ENCODE peak calls at places on chromosomes 1 and 21, in six cellular contexts. R is kidney tubule cell; K is ELR; G is NCI-H1694 treated with DMSO at 0.1 percent for 48 hours; Z is stimulated activated CD4-positive, alpha-beta T cell treated with anti-CD3 and anti-CD28 coated beads, Interleukin-15, amount 100 ng/mL, for 24 hours; C is NCI-H146. X is an unnamed sample.

GRCh38 chr1:53665996-53666395 is 73.0 kb downstream of the GLIS1 start:
- DNase-seq in R (no peak), K (no peak), G (no peak), Z (no peak), C (no peak), X (no peak)

GRCh38 chr1:71630073-71630472 is 549.2 kb upstream of the ZRANB2 start:
- DNase-seq in R (no peak), K (peak), G (no peak), Z (no peak), C (no peak), X (no peak)

GRCh38 chr1:89603651-89604413 is 29.1 kb upstream of the LRRC8C start:
- DNase-seq in R (peak), K (peak), G (no peak), Z (peak), C (no peak), X (no peak)

GRCh38 chr21:25487046-25487594 is 120.2 kb downstream of the MRPL39 start:
- DNase-seq in R (no peak), K (no peak), G (no peak), Z (no peak), C (no peak), X (no peak)

GRCh38 chr1:32538887-32539583 is at the start of gene ZBTB8A:
- DNase-seq in R (peak), K (peak), G (peak), Z (peak), C (peak), X (peak)

GRCh38 chr1:72435025-72435424 is 152.7 kb upstream of the NEGR1 start:
- DNase-seq in R (peak), K (no peak), G (peak), Z (no peak), C (no peak), X (peak)

GRCh38 chr1:63891211-63891610 is 117.4 kb downstream of the ROR1 start:
- DNase-seq in R (peak), K (no peak), G (no peak), Z (no peak), C (no peak), X (no peak)

GRCh38 chr21:37071561-37072238 is 1.2 kb downstream of the PIGP start:
- DNase-seq in R (peak), K (peak), G (peak), Z (peak), C (peak), X (peak)

GRCh38 chr1:47198214-47198613 is 8.4 kb upstream of the PDZK1IP1 start:
- DNase-seq in R (no peak), K (no peak), G (no peak), Z (no peak), C (no peak), X (no peak)

GRCh38 chr21:35603471-35603870 is 456.9 kb downstream of the SETD4 start:
- DNase-seq in R (no peak), K (no peak), G (no peak), Z (no peak), C (peak), X (peak)

GRCh38 chr1:226253933-226254332 is 30.5 kb downstream of the MIXL1 start:
- DNase-seq in R (no peak), K (no peak), G (no peak), Z (no peak), C (no peak), X (no peak)

GRCh38 chr1:11802616-11802972 is 3.2 kb downstream of the MTHFR start:
- DNase-seq in R (no peak), K (peak), G (no peak), Z (no peak), C (no peak), X (no peak)

GRCh38 chr1:156579472-156579871 is at the start of gene TTC24:
- DNase-seq in R (no peak), K (no peak), G (no peak), Z (no peak), C (no peak), X (peak)

GRCh38 chr1:88061106-88061829 is 622.8 kb upstream of the PKN2 start:
- DNase-seq in R (peak), K (peak), G (no peak), Z (peak), C (no peak), X (peak)

GRCh38 chr1:14826731-14827326 is 228.3 kb downstream of the KAZN start:
- DNase-seq in R (no peak), K (no peak), G (no peak), Z (no peak), C (no peak), X (no peak)

GRCh38 chr1:41359211-41360073 is 1.8 kb upstream of the FOXO6 start:
- DNase-seq in R (peak), K (no peak), G (no peak), Z (no peak), C (no peak), X (no peak)

GRCh38 chr1:14095001-14095400 is 395.0 kb downstream of the PRDM2 start:
- DNase-seq in R (peak), K (no peak), G (peak), Z (no peak), C (peak), X (peak)

GRCh38 chr1:222912730-222913129 is 97.9 kb downstream of the DISP1 start:
- DNase-seq in R (no peak), K (no peak), G (no peak), Z (no peak), C (no peak), X (no peak)

GRCh38 chr1:224615861-224616760 is at the start of gene CNIH3:
- DNase-seq in R (peak), K (peak), G (peak), Z (peak), C (peak), X (peak)

GRCh38 chr1:101974599-101975225 is 22.0 kb downstream of the OLFM3 start:
- DNase-seq in R (no peak), K (no peak), G (no peak), Z (no peak), C (no peak), X (peak)

GRCh38 chr1:192959657-192960186 is 99.4 kb downstream of the UCHL5 start:
- DNase-seq in R (no peak), K (no peak), G (no peak), Z (no peak), C (no peak), X (no peak)

GRCh38 chr1:83671586-83671985 is 327.3 kb downstream of the TTLL7 start:
- DNase-seq in R (no peak), K (no peak), G (no peak), Z (no peak), C (no peak), X (peak)